ENCODE peak calls at places on chromosomes 6 and 20, in seven cellular contexts. V is mesendoderm, B is IMR-90, N is neuronal stem cell, S is H9, A is mesenchymal stem cell, T is H1. C is an unnamed sample.
A peak's percentile ranks its signal among the peaks of the same experiment; 100 is the strongest.

GRCh38 chr6:25050356-25050755 is 114.6 kb upstream of the RIPOR2 start:
- DNase-seq in V (no peak), B (peak; percentile 94), N (no peak), S (no peak), A (peak; percentile 92), T (no peak), C (peak; percentile 18)

GRCh38 chr20:33647603-33648395 is 14.3 kb upstream of the C20orf144 start:
- DNase-seq in V (no peak), B (peak; percentile 31), N (no peak), S (no peak), A (no peak), T (no peak), C (no peak)

GRCh38 chr6:169810066-169810989 is 58.9 kb downstream of the ERMARD start:
- DNase-seq in V (peak; percentile 70), B (no peak), N (peak; percentile 67), S (peak; percentile 84), A (no peak), T (peak; percentile 76), C (no peak)

GRCh38 chr6:136647363-136647763 is 97.1 kb upstream of the MAP7 start:
- DNase-seq in V (peak; percentile 13), B (peak; percentile 97), N (no peak), S (no peak), A (peak; percentile 90), T (no peak), C (peak; percentile 7)

GRCh38 chr6:156336096-156336495 is 441.1 kb upstream of the ARID1B start:
- DNase-seq in V (peak; percentile 63), B (no peak), N (peak; percentile 12), S (no peak), A (peak; percentile 3), T (no peak), C (peak; percentile 4)

GRCh38 chr6:146595981-146596731 is 2.6 kb upstream of the ADGB start:
- DNase-seq in V (no peak), B (no peak), N (no peak), S (no peak), A (no peak), T (no peak), C (no peak)

GRCh38 chr6:126716012-126716411 is 376.1 kb downstream of the CENPW start:
- DNase-seq in V (no peak), B (peak; percentile 26), N (no peak), S (no peak), A (no peak), T (no peak), C (no peak)

GRCh38 chr6:52595796-52596130 is 18.9 kb upstream of the TRAM2 start:
- DNase-seq in V (no peak), B (no peak), N (no peak), S (no peak), A (no peak), T (no peak), C (no peak)

GRCh38 chr20:1920252-1920651 is 25.0 kb downstream of the SIRPA start:
- DNase-seq in V (no peak), B (no peak), N (no peak), S (no peak), A (no peak), T (no peak), C (no peak)

DNA sequence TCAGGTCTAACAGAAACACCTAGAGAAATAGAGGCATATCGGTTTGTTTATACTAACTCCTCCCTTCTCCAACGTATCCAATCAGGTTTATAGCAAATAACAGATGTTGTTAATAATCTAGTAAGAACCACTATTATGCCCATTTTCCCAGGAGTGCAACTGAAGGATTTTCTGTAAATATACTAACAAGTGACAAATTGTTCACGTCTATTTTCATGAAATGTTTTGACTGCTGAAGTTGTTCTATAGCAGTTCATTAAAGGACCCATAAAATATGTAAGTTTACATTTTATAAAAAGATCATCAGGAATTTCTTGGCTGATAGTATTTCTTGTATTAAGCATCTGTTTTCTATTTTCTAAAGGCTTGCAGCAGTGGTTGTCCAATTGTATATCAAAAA is 301.5 kb upstream of the TCF21 start:
- DNase-seq in V (no peak), B (no peak), N (no peak), S (no peak), A (no peak), T (no peak), C (no peak)
- H2BK5ac ChIP-seq in V (no peak overlapping the region), B (peak overlapping the region; percentile 98), N (no peak overlapping the region), S (no peak overlapping the region), A (no peak overlapping the region), T (no peak overlapping the region), C (no peak overlapping the region)

GRCh38 chr6:90256698-90257485 is 39.8 kb downstream of the BACH2 start:
- DNase-seq in V (no peak), B (peak; percentile 90), N (no peak), S (no peak), A (peak; percentile 22), T (no peak), C (no peak)

GRCh38 chr6:90250405-90250804 is 46.2 kb downstream of the BACH2 start:
- DNase-seq in V (no peak), B (peak; percentile 50), N (no peak), S (no peak), A (no peak), T (no peak), C (no peak)

GRCh38 chr6:90257486-90257738 is 39.2 kb downstream of the BACH2 start:
- DNase-seq in V (no peak), B (no peak), N (no peak), S (no peak), A (no peak), T (no peak), C (no peak)

GRCh38 chr6:90251295-90251992 is 45.2 kb downstream of the BACH2 start:
- DNase-seq in V (no peak), B (peak; percentile 56), N (no peak), S (no peak), A (no peak), T (no peak), C (no peak)

GRCh38 chr6:90253631-90254030 is 43.0 kb downstream of the BACH2 start:
- DNase-seq in V (no peak), B (peak; percentile 61), N (no peak), S (no peak), A (no peak), T (no peak), C (no peak)
- H2BK5ac ChIP-seq in V (no peak overlapping the region), B (no peak overlapping the region), N (no peak overlapping the region), S (no peak overlapping the region), A (no peak overlapping the region), T (no peak overlapping the region), C (no peak overlapping the region)

DNA sequence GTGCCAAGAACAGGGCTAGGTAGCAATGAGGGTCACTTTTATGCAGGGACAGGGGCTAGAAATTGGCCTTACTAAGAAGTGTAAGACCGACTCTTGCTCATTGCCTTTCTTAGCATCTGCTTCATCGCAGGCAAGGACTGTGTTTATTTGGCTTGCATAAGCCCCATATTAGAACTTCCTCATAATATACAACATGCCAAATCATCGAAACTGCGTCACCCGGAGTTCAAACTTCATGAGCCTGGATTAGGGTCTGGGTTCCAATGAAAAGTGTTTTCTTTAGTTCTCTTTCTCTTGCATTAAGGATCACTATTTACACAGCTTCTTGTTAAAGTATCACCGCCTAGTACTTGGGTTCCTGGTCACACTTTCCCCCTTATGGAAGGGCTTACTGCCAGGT is 957 bp upstream of the SMAP1 start:
- DNase-seq in V (no peak), B (no peak), N (no peak), S (no peak), A (no peak), T (no peak), C (no peak)
- H2BK5ac ChIP-seq in V (no peak overlapping the region), B (no peak overlapping the region), N (no peak overlapping the region), S (no peak overlapping the region), A (no peak overlapping the region), T (no peak overlapping the region), C (no peak overlapping the region)

GRCh38 chr20:31808481-31808880 is 10.7 kb upstream of the MYLK2 start:
- DNase-seq in V (no peak), B (no peak), N (no peak), S (no peak), A (no peak), T (no peak), C (no peak)
- H2BK5ac ChIP-seq in V (no peak overlapping the region), B (no peak overlapping the region), N (no peak overlapping the region), S (no peak overlapping the region), A (no peak overlapping the region), T (no peak overlapping the region), C (no peak overlapping the region)

C was measured in trophoblast cell.